ENCODE peak calls at places on chromosomes 16 and 17, in nine cellular contexts. I is NCI-H2081; P is activated CD8-positive, alpha-beta memory T cell treated with anti-CD3 and anti-CD28 coated beads, Interleukin-2, amount 10 ng/mL, durations not matched to agents 7 days and 5 days; K is fibroblast of mammary gland; O is natural killer cell treated with Interleukin-12 subunit alpha and Interleukin-12 subunit beta and Interleukin-15 and Interleukin-18, amount 100 ng/mL, for 72 hours; D is RCC 7860; X is T follicular helper cell; B is EL; H is KG1. F is an unnamed sample.

GRCh38 chr17:82241926-82242697 is 13.3 kb downstream of the SLC16A3 start:
- DNase-seq in I (no peak), P (no peak), K (peak; percentile 64), O (no peak), D (no peak), X (no peak), B (no peak), H (no peak), F (no peak)

GRCh38 chr17:19567216-19568015 is 33.8 kb downstream of the SLC47A1 start:
- DNase-seq in I (no peak), P (no peak), K (no peak), O (no peak), D (no peak), X (no peak), B (no peak), H (no peak), F (no peak)

GRCh38 chr17:17041018-17041521 is 1.2 kb upstream of the MPRIP start:
- DNase-seq in I (peak; percentile 79), P (no peak), K (peak; percentile 57), O (no peak), D (peak; percentile 65), X (no peak), B (peak; percentile 66), H (no peak), F (peak; percentile 66)

GRCh38 chr17:38457577-38458371 is 29.5 kb downstream of the ARHGAP23 start:
- DNase-seq in I (no peak), P (no peak), K (no peak), O (no peak), D (no peak), X (no peak), B (no peak), H (no peak), F (no peak)

GRCh38 chr16:3182608-3183444 is 5.2 kb upstream of the OR1F1 start:
- DNase-seq in I (peak; percentile 43), P (peak; percentile 68), K (peak; percentile 75), O (no peak), D (peak; percentile 82), X (no peak), B (peak; percentile 81), H (peak; percentile 35), F (no peak)

GRCh38 chr16:87437327-87437726 is 45.2 kb downstream of the MAP1LC3B start:
- DNase-seq in I (no peak), P (no peak), K (no peak), O (no peak), D (no peak), X (no peak), B (no peak), H (no peak), F (no peak)

GRCh38 chr17:43891851-43892671 is 15.3 kb downstream of the MPP2 start:
- DNase-seq in I (no peak), P (no peak), K (peak; percentile 15), O (no peak), D (no peak), X (no peak), B (no peak), H (no peak), F (no peak)

GRCh38 chr16:1518626-1519135 is 14.8 kb upstream of the TMEM204 start:
- DNase-seq in I (no peak), P (no peak), K (no peak), O (no peak), D (no peak), X (no peak), B (no peak), H (no peak), F (no peak)

GRCh38 chr16:73056911-73057310 is 9.0 kb upstream of the ZFHX3 start:
- DNase-seq in I (no peak), P (no peak), K (no peak), O (no peak), D (no peak), X (no peak), B (no peak), H (no peak), F (peak; percentile 10)

GRCh38 chr16:50313596-50314483 is 47.5 kb downstream of the ADCY7 start:
- DNase-seq in I (no peak), P (peak; percentile 64), K (peak; percentile 76), O (peak; percentile 82), D (no peak), X (no peak), B (no peak), H (no peak), F (peak; percentile 37)

GRCh38 chr17:35578929-35579448 is 618 bp upstream of the PEX12 start:
- DNase-seq in I (no peak), P (no peak), K (no peak), O (no peak), D (no peak), X (no peak), B (no peak), H (no peak), F (no peak)

GRCh38 chr16:74936902-74937560 is 47.9 kb downstream of the WDR59 start:
- DNase-seq in I (no peak), P (peak; percentile 67), K (peak; percentile 99), O (peak; percentile 63), D (peak; percentile 83), X (no peak), B (peak; percentile 81), H (peak; percentile 20), F (peak; percentile 12)

GRCh38 chr17:40218740-40219072 is 398 bp upstream of the WIPF2 start:
- DNase-seq in I (peak; percentile 83), P (peak; percentile 90), K (peak; percentile 88), O (peak; percentile 71), D (peak; percentile 45), X (peak; percentile 81), B (peak; percentile 65), H (no peak), F (peak; percentile 88)

GRCh38 chr16:89921699-89922476 is 1.3 kb upstream of the TUBB3 start:
- DNase-seq in I (peak; percentile 5), P (peak; percentile 72), K (peak; percentile 94), O (peak; percentile 85), D (peak; percentile 90), X (no peak), B (peak; percentile 97), H (no peak), F (peak; percentile 95)